ENCODE peak calls at places on chromosomes 7 and 10, in five cellular contexts. Q, I, Z, N and D are unnamed samples.

GRCh38 chr10:15879058-15879457 is 18.8 kb upstream of the MINDY3 start:
- DNase-seq in Q (peak; percentile 43), I (peak; percentile 44), Z (peak; percentile 44), N (no peak), D (peak; percentile 52)

GRCh38 chr10:68957654-68958053 is 1.7 kb downstream of the DDX21 start:
- DNase-seq in Q (no peak), I (no peak), Z (peak; percentile 10), N (no peak), D (no peak)

GRCh38 chr7:50166997-50167961 is 74.2 kb upstream of the ZPBP start:
- DNase-seq in Q (no peak), I (no peak), Z (no peak), N (no peak), D (no peak)

GRCh38 chr7:112529486-112529885 is 48.7 kb downstream of the LSMEM1 start:
- DNase-seq in Q (no peak), I (no peak), Z (no peak), N (no peak), D (no peak)

GRCh38 chr7:97004931-97005763 is at the start of gene DLX6:
- DNase-seq in Q (no peak), I (peak; percentile 93), Z (peak; percentile 99), N (no peak), D (peak; percentile 89)

GRCh38 chr10:109957092-109957797 is 33.9 kb upstream of the XPNPEP1 start:
- DNase-seq in Q (no peak), I (no peak), Z (no peak), N (peak; percentile 86), D (no peak)

GRCh38 chr7:92072708-92073107 is 61.6 kb downstream of the CYP51A1 start:
- DNase-seq in Q (no peak), I (no peak), Z (no peak), N (no peak), D (no peak)

GRCh38 chr10:112299456-112299855 is 16.3 kb downstream of the TECTB start:
- DNase-seq in Q (no peak), I (no peak), Z (no peak), N (no peak), D (no peak)

GRCh38 chr10:80273523-80274170 is 15.8 kb downstream of the MAT1A start:
- DNase-seq in Q (no peak), I (no peak), Z (no peak), N (no peak), D (no peak)

GRCh38 chr7:111510062-111510461 is 52.2 kb downstream of the IMMP2L start:
- DNase-seq in Q (no peak), I (no peak), Z (no peak), N (no peak), D (no peak)

GRCh38 chr7:44172803-44173424 is 16.3 kb downstream of the GCK start:
- DNase-seq in Q (no peak), I (no peak), Z (no peak), N (no peak), D (no peak)

GRCh38 chr7:150329331-150330106 is 6.2 kb upstream of the ACTR3C start:
- DNase-seq in Q (peak; percentile 19), I (no peak), Z (no peak), N (no peak), D (no peak)

GRCh38 chr10:48800283-48800675 is 115.6 kb downstream of the WDFY4 start:
- DNase-seq in Q (no peak), I (no peak), Z (no peak), N (peak; percentile 34), D (no peak)

GRCh38 chr7:22121702-22122474 is 176.2 kb upstream of the CDCA7L start:
- DNase-seq in Q (no peak), I (no peak), Z (no peak), N (no peak), D (no peak)

GRCh38 chr7:139702811-139703467 is 74.9 kb downstream of the HIPK2 start:
- DNase-seq in Q (no peak), I (no peak), Z (no peak), N (no peak), D (no peak)

GRCh38 chr7:25804154-25804553 is 347.8 kb upstream of the NFE2L3 start:
- DNase-seq in Q (no peak), I (no peak), Z (no peak), N (no peak), D (no peak)

GRCh38 chr7:123242467-123243097 is 42.8 kb upstream of the SLC13A1 start:
- DNase-seq in Q (no peak), I (no peak), Z (peak; percentile 8), N (no peak), D (no peak)

GRCh38 chr10:122232781-122233180 is 38.3 kb upstream of the BTBD16 start:
- DNase-seq in Q (no peak), I (no peak), Z (no peak), N (no peak), D (no peak)

GRCh38 chr7:119925890-119926289 is 347.1 kb upstream of the KCND2 start:
- DNase-seq in Q (peak; percentile 67), I (no peak), Z (no peak), N (no peak), D (no peak)

GRCh38 chr10:490891-491571 is 198.4 kb downstream of the DIP2C start:
- DNase-seq in Q (no peak), I (no peak), Z (peak; percentile 53), N (no peak), D (no peak)

GRCh38 chr10:89241491-89242339 is 9.9 kb downstream of the LIPA start:
- DNase-seq in Q (no peak), I (peak; percentile 3), Z (no peak), N (no peak), D (no peak)

GRCh38 chr7:110960811-110961210 is 130.1 kb upstream of the LRRN3 start:
- DNase-seq in Q (no peak), I (no peak), Z (no peak), N (no peak), D (no peak)

GRCh38 chr10:110426294-110427153 is 71.2 kb upstream of the DUSP5 start:
- DNase-seq in Q (no peak), I (no peak), Z (no peak), N (no peak), D (no peak)

GRCh38 chr10:93352638-93353383 is 129.3 kb downstream of the MYOF start:
- DNase-seq in Q (peak; percentile 45), I (peak; percentile 42), Z (peak; percentile 44), N (no peak), D (peak; percentile 56)

GRCh38 chr10:126658928-126659327 is 11.6 kb downstream of the C10orf90 start:
- DNase-seq in Q (no peak), I (no peak), Z (no peak), N (no peak), D (no peak)

GRCh38 chr10:126663328-126663727 is 7.2 kb downstream of the C10orf90 start:
- DNase-seq in Q (no peak), I (no peak), Z (no peak), N (no peak), D (no peak)

GRCh38 chr10:126661356-126661755 is 9.1 kb downstream of the C10orf90 start:
- DNase-seq in Q (no peak), I (no peak), Z (no peak), N (no peak), D (no peak)

GRCh38 chr10:126661841-126662520 is 8.5 kb downstream of the C10orf90 start:
- DNase-seq in Q (no peak), I (no peak), Z (no peak), N (no peak), D (no peak)

DNA sequence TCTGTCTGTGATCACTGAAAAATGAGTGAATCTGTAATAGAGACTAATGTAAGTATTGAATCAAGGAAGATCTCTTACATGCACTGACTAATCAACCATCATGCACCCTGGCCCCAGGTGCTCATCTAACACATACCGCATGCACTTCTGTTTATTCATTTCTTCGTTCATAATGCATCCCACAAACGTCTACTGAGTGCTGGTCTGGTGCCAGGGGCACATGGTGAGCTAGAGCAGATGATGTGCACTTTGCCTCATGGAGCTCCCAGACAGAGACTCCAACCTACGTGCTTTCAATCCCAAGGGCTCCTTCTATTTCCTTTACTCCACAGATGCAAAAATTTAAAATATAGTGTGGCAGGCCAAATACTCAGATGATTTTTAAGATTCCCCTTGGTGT is 10.7 kb downstream of the C10orf90 start:
- DNase-seq in Q (no peak), I (no peak), Z (no peak), N (no peak), D (no peak)
- TF ChIP-seq FOXM1 in Q (no peak), I (no peak), Z (no peak), N (no peak), D (no peak)

GRCh38 chr10:83190614-83191013 is 948.7 kb upstream of the GHITM start:
- DNase-seq in Q (no peak), I (no peak), Z (no peak), N (no peak), D (no peak)
- TF ChIP-seq FOXM1 in Q (no peak), I (no peak), Z (no peak), N (no peak), D (no peak)

GRCh38 chr10:53166325-53166724 is 393.7 kb upstream of the MBL2 start:
- DNase-seq in Q (no peak), I (no peak), Z (no peak), N (peak; percentile 5), D (no peak)

GRCh38 chr10:53161231-53161630 is 388.6 kb upstream of the MBL2 start:
- DNase-seq in Q (no peak), I (peak; percentile 3), Z (no peak), N (no peak), D (no peak)

DNA sequence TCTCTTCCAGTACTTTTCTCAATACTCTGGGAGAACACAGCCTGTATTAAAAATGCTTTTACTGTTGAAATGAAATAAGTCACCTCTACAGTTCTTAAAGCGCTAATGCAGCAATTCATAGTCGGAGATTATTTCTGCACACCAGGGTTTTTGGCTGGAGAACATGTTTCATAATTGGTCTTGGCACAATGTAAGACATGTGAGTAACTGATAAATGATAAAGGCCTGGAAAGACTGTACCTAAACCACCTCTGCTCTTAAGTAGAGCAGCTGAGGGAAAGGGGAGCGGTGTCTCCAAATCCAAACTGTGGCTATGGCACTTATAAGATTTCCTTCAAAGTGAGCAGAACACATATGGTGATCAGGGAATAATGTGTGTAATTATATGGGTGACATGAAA is 390.3 kb upstream of the MBL2 start:
- DNase-seq in Q (no peak), I (no peak), Z (no peak), N (no peak), D (no peak)
- TF ChIP-seq FOXM1 in Q (no peak), I (no peak), Z (no peak), N (no peak), D (no peak)

GRCh38 chr10:116697816-116698215 is 44.5 kb downstream of the HSPA12A start:
- DNase-seq in Q (no peak), I (no peak), Z (no peak), N (no peak), D (no peak)

GRCh38 chr10:116699049-116699782 is 43.1 kb downstream of the HSPA12A start:
- DNase-seq in Q (no peak), I (no peak), Z (peak; percentile 47), N (no peak), D (no peak)

GRCh38 chr10:116696919-116697318 is 45.4 kb downstream of the HSPA12A start:
- DNase-seq in Q (no peak), I (no peak), Z (no peak), N (no peak), D (no peak)

GRCh38 chr10:116699783-116700150 is 42.6 kb downstream of the HSPA12A start:
- DNase-seq in Q (no peak), I (no peak), Z (no peak), N (no peak), D (no peak)

DNA sequence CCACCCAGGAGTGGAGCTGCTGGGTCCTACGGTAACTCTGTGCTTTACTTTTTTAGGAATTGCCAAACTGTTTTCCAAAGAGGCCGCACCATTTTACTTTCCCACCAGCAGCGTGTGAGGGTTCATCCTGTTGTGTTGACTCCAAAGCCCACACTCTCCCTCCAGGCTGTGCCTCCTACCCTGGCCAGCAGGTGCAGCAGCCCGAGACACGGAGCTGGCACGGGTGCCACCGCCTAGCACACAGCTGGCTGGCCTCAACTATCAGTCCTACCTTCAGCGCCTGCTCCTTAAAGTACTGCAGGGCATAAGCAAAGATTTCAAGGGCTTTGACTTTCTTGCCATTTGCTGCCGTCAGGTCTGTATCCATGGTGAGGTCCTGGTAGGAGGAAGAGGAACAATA is 44.0 kb downstream of the HSPA12A start:
- DNase-seq in Q (no peak), I (no peak), Z (no peak), N (no peak), D (no peak)
- TF ChIP-seq FOXM1 in Q (no peak), I (no peak), Z (no peak), N (no peak), D (no peak)